ENCODE peak calls at places on chromosome 20, in six cellular contexts. One of them, this sample, is unnamed.

GRCh38 chr20:23446505-23446904 is 6.2 kb downstream of the CST11 start:
- DNase-seq in IMR-90: peak; percentile 21
- DNase-seq in H9: peak; percentile 75
- DNase-seq in mesenchymal stem cell: peak; percentile 62
- DNase-seq in mesendoderm: peak; percentile 73
- DNase-seq in neuronal stem cell: peak; percentile 51
- DNase-seq in this sample: peak; percentile 91

GRCh38 chr20:44967207-44967807 is 995 bp downstream of the STK4 start:
- DNase-seq in IMR-90: no peak
- DNase-seq in H9: no peak
- DNase-seq in mesenchymal stem cell: peak; percentile 18
- DNase-seq in mesendoderm: no peak
- DNase-seq in neuronal stem cell: no peak
- DNase-seq in this sample: no peak

GRCh38 chr20:8664778-8665177 is 404.1 kb upstream of the PLCB4 start:
- DNase-seq in IMR-90: no peak
- DNase-seq in H9: no peak
- DNase-seq in mesenchymal stem cell: no peak
- DNase-seq in mesendoderm: peak; percentile 35
- DNase-seq in neuronal stem cell: no peak
- DNase-seq in this sample: no peak

GRCh38 chr20:36401336-36401735 is 95.2 kb downstream of the DLGAP4 start:
- DNase-seq in IMR-90: no peak
- DNase-seq in H9: no peak
- DNase-seq in mesenchymal stem cell: no peak
- DNase-seq in mesendoderm: no peak
- DNase-seq in neuronal stem cell: no peak
- DNase-seq in this sample: no peak

GRCh38 chr20:48668451-48668946 is 159.3 kb downstream of the PREX1 start:
- DNase-seq in IMR-90: no peak
- DNase-seq in H9: no peak
- DNase-seq in mesenchymal stem cell: peak; percentile 43
- DNase-seq in mesendoderm: no peak
- DNase-seq in neuronal stem cell: no peak
- DNase-seq in this sample: peak; percentile 57

GRCh38 chr20:33482581-33482980 is 7.3 kb upstream of the CBFA2T2 start:
- DNase-seq in IMR-90: no peak
- DNase-seq in H9: no peak
- DNase-seq in mesenchymal stem cell: no peak
- DNase-seq in mesendoderm: no peak
- DNase-seq in neuronal stem cell: no peak
- DNase-seq in this sample: no peak

GRCh38 chr20:51628533-51629398 is 86.2 kb upstream of the NFATC2 start:
- DNase-seq in IMR-90: peak; percentile 86
- DNase-seq in H9: no peak
- DNase-seq in mesenchymal stem cell: peak; percentile 74
- DNase-seq in mesendoderm: no peak
- DNase-seq in neuronal stem cell: no peak
- DNase-seq in this sample: no peak

GRCh38 chr20:14561733-14562132 is 224.3 kb upstream of the FLRT3 start:
- DNase-seq in IMR-90: peak; percentile 78
- DNase-seq in H9: no peak
- DNase-seq in mesenchymal stem cell: no peak
- DNase-seq in mesendoderm: no peak
- DNase-seq in neuronal stem cell: no peak
- DNase-seq in this sample: peak; percentile 36

GRCh38 chr20:32252189-32252588 is 25.3 kb upstream of the KIF3B start:
- DNase-seq in IMR-90: no peak
- DNase-seq in H9: no peak
- DNase-seq in mesenchymal stem cell: no peak
- DNase-seq in mesendoderm: no peak
- DNase-seq in neuronal stem cell: no peak
- DNase-seq in this sample: no peak

GRCh38 chr20:29873946-29874345 is 1383.5 kb upstream of the DEFB115 start:
- DNase-seq in IMR-90: peak; percentile 22
- DNase-seq in H9: peak; percentile 65
- DNase-seq in mesenchymal stem cell: peak; percentile 33
- DNase-seq in mesendoderm: peak; percentile 71
- DNase-seq in neuronal stem cell: peak; percentile 58
- DNase-seq in this sample: peak; percentile 42

GRCh38 chr20:7836076-7836475 is 104.2 kb downstream of the HAO1 start:
- DNase-seq in IMR-90: no peak
- DNase-seq in H9: no peak
- DNase-seq in mesenchymal stem cell: no peak
- DNase-seq in mesendoderm: no peak
- DNase-seq in neuronal stem cell: no peak
- DNase-seq in this sample: no peak

DNA sequence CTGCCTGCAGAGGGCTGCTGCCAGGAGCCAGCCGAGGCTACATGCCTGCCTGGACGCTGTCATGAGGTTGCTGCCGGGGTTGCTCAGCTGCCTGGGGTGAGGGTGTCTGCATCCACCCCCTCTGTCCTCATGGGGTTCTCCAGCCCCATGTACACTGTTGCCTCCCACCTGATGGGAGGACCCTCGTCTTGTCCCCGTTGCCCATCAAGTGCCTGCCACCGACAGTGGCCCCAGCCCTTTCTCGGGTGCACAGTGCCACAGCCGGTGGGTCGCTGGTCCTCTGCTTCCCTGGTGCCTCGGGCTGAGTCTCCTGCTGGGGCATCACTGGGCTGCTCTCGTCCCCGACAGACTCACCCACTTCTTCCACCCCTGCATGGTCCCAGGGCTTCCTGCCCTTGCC is 313.7 kb downstream of the CDH4 start:
- DNase-seq in IMR-90: no peak
- DNase-seq in H9: no peak
- DNase-seq in mesenchymal stem cell: no peak
- DNase-seq in mesendoderm: no peak
- DNase-seq in neuronal stem cell: no peak
- DNase-seq in this sample: no peak
- H2AK5ac ChIP-seq in IMR-90: no peak overlapping the region
- H2AK5ac ChIP-seq in H9: no peak overlapping the region
- H2AK5ac ChIP-seq in mesenchymal stem cell: no peak overlapping the region
- H2AK5ac ChIP-seq in mesendoderm: no peak overlapping the region
- H2AK5ac ChIP-seq in neuronal stem cell: peak overlapping the region; percentile 73
- H2AK5ac ChIP-seq in this sample: no peak overlapping the region

DNA sequence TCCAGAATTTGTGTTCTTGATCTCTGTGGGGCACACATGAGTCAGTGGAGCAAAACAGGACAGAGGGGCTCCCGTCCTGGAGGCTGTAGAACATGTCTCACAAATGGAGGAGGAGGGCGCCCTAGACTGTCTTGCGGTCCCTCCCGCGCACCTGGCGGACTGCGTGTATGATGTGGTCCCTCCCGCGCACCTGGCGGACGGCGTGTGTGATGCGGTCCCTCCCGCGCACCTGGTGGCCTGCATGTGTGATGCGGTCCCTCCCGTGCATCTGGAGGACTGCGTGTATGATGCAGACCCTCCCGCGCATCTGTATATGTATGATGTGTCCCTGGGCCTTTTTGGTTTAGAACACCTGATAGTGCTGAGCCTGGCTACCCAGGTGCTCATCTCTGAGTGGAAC is 158.9 kb upstream of the RIN2 start:
- DNase-seq in IMR-90: no peak
- DNase-seq in H9: no peak
- DNase-seq in mesenchymal stem cell: no peak
- DNase-seq in mesendoderm: no peak
- DNase-seq in neuronal stem cell: no peak
- DNase-seq in this sample: no peak
- H2AK5ac ChIP-seq in IMR-90: no peak overlapping the region
- H2AK5ac ChIP-seq in H9: no peak overlapping the region
- H2AK5ac ChIP-seq in mesenchymal stem cell: no peak overlapping the region
- H2AK5ac ChIP-seq in mesendoderm: no peak overlapping the region
- H2AK5ac ChIP-seq in neuronal stem cell: no peak overlapping the region
- H2AK5ac ChIP-seq in this sample: no peak overlapping the region

DNA sequence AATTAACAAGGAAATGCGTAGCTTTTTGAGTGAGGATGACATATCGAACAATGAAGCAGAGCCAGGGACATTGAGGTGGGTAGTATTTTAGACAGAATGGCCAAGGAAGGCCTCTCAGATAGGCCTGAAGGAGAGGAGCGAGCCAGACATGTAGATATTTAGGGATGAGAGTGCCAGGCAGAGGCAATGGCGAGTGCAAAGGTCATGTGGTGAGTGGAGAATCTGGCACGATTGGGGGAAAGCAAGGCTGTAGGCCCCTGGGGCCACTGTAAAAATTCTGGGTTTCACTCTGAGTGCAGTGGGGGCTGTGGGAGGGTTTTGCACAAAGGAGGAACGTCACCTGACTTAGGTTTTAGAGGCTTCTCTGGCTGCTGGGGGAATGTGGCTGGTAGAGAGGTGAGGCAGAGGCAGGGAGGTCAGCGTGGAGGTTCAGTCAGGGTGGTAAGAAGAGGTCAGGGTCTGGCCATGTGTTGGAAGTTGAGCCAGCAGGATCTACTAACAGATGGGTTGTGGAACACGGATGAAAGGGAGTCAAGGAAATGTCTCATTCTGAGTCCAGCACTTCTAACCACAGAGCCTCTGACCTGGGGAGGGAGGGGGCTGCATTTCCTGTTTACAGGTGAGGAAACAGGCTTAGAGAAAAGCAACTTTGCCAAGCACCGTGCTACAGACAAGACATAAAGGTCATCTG is 11.3 kb downstream of the SIRPA start:
- DNase-seq in IMR-90: no peak
- DNase-seq in H9: no peak
- DNase-seq in mesenchymal stem cell: no peak
- DNase-seq in mesendoderm: no peak
- DNase-seq in neuronal stem cell: no peak
- DNase-seq in this sample: no peak
- H2AK5ac ChIP-seq in IMR-90: no peak overlapping the region
- H2AK5ac ChIP-seq in H9: no peak overlapping the region
- H2AK5ac ChIP-seq in mesenchymal stem cell: peak overlapping the region; percentile 24
- H2AK5ac ChIP-seq in mesendoderm: no peak overlapping the region
- H2AK5ac ChIP-seq in neuronal stem cell: no peak overlapping the region
- H2AK5ac ChIP-seq in this sample: no peak overlapping the region

DNA sequence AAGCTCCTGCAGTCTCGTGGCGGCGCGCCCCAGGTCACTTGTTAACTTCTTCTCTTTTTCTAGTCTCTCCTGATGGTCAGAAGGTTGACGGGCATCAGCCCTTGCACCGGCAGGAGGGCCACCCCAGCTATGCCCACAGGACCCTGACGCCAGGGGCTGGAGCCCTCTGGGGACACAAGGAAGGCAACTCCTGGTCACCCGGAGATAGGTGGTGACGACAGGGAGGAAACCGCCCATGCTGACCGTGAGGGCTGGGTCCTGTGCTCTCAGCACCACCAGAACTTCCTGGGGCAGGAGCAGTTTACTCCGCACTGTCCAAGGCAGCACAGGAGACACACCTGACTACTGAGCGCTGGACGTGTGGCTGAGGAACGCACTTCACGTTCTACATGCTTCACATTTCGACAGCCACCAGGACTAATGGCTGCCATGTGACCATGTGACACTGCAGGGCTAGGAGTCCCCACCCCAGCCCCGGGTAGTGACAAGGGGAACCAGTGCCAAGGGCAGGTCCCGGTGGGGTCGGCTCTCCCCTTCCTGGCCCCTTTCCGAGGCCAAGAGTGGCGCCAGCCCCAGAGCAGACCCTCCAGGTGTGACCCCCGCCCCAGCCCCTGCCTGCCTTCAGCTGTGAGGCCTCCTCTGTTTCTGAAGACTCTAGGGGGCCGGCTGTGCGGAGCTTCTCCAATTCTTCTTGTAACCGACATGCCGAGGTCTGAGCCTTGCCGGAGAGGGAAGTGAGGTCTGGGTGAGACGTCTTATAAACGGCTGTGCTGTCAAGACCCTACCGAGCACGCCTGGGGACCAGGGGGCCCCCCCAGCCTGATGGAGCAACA is 45.2 kb downstream of the DSTN start:
- DNase-seq in IMR-90: no peak
- DNase-seq in H9: no peak
- DNase-seq in mesenchymal stem cell: no peak
- DNase-seq in mesendoderm: no peak
- DNase-seq in neuronal stem cell: no peak
- DNase-seq in this sample: peak; percentile 50
- H2AK5ac ChIP-seq in IMR-90: no peak overlapping the region
- H2AK5ac ChIP-seq in H9: no peak overlapping the region
- H2AK5ac ChIP-seq in mesenchymal stem cell: peak overlapping the region; percentile 45
- H2AK5ac ChIP-seq in mesendoderm: no peak overlapping the region
- H2AK5ac ChIP-seq in neuronal stem cell: no peak overlapping the region
- H2AK5ac ChIP-seq in this sample: no peak overlapping the region

DNA sequence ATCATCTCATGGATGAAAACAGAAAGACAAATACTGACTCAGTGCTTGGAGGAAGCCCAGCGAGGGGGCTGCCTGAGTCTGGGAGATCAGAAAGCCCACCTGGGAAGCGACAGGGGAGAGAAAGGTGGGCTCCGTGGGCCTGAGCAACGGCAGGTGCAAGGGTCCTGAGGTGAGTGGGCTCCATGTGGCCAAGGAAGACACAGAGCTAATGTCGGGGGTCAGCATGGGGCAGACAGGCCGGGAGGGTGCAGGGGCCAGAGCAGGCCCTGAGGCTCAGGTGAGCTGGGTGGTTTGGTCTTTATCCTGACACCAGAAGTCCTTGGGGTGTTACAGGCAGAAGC is 18.8 kb downstream of the APCDD1L start:
- DNase-seq in IMR-90: no peak
- DNase-seq in H9: peak; percentile 16
- DNase-seq in mesenchymal stem cell: no peak
- DNase-seq in mesendoderm: no peak
- DNase-seq in neuronal stem cell: no peak
- DNase-seq in this sample: no peak
- H2AK5ac ChIP-seq in IMR-90: no peak overlapping the region
- H2AK5ac ChIP-seq in H9: no peak overlapping the region
- H2AK5ac ChIP-seq in mesenchymal stem cell: no peak overlapping the region
- H2AK5ac ChIP-seq in mesendoderm: no peak overlapping the region
- H2AK5ac ChIP-seq in neuronal stem cell: peak overlapping the region; percentile 64
- H2AK5ac ChIP-seq in this sample: no peak overlapping the region

GRCh38 chr20:1875762-1876161 is 19.4 kb upstream of the SIRPA start:
- DNase-seq in IMR-90: no peak
- DNase-seq in H9: no peak
- DNase-seq in mesenchymal stem cell: peak; percentile 53
- DNase-seq in mesendoderm: no peak
- DNase-seq in neuronal stem cell: no peak
- DNase-seq in this sample: no peak
- H2AK5ac ChIP-seq in IMR-90: no peak overlapping the region
- H2AK5ac ChIP-seq in H9: no peak overlapping the region
- H2AK5ac ChIP-seq in mesenchymal stem cell: no peak overlapping the region
- H2AK5ac ChIP-seq in mesendoderm: no peak overlapping the region
- H2AK5ac ChIP-seq in neuronal stem cell: peak overlapping the region; percentile 15
- H2AK5ac ChIP-seq in this sample: no peak overlapping the region

DNA sequence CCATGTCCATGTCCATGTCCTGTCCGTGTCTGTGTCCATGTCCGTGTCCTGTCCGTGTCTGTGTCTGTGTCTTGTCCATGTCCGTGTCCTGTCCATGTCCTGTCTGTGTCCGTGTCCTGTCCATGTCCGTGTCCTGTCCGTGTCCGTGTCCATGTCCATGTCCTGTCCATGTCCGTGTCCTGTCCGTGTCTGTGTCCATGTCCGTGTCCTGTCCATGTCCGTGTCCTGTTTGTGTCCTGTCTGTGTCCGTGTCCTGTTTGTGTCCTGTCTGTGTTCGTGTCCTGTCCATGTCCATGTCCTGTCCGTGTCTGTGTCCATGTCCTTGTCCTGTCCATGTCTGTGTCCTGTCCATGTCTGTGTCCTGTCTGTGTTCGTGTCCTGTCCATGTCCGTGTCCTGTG is 54.9 kb upstream of the BHLHE23 start:
- DNase-seq in IMR-90: no peak
- DNase-seq in H9: peak; percentile 16
- DNase-seq in mesenchymal stem cell: no peak
- DNase-seq in mesendoderm: no peak
- DNase-seq in neuronal stem cell: no peak
- DNase-seq in this sample: no peak
- H2AK5ac ChIP-seq in IMR-90: no peak overlapping the region
- H2AK5ac ChIP-seq in H9: no peak overlapping the region
- H2AK5ac ChIP-seq in mesenchymal stem cell: no peak overlapping the region
- H2AK5ac ChIP-seq in mesendoderm: no peak overlapping the region
- H2AK5ac ChIP-seq in neuronal stem cell: no peak overlapping the region
- H2AK5ac ChIP-seq in this sample: no peak overlapping the region

This sample was measured in trophoblast cell.